ENCODE peak calls at places on chromosomes 6 and 20, in ten cellular contexts. I is CD8-positive, alpha-beta T cell; P is lower lobe of right lung; K is GM23248; L is stomach; A is tibial nerve; J is fibroblast of lung; O is GM12878; V is IMR-90; X is H9. T is an unnamed sample. For H3K9me3, the result is how much of the 10 kb centered on the place peaks cover.

GRCh38 chr6:127446356-127446755 is 12.8 kb downstream of the KIAA0408 start:
- DNase-seq in I (no peak), K (peak), J (peak), L (no peak), A (no peak), O (no peak), P (no peak), X (no peak), V (no peak), T (no peak)

GRCh38 chr6:155315516-155315871 is 1.2 kb upstream of the TFB1M start:
- DNase-seq in O (no peak), P (no peak), A (no peak), V (no peak), L (no peak), J (peak), I (no peak), X (no peak), K (peak), T (no peak)

GRCh38 chr6:2990179-2990931 is 9.3 kb upstream of the NQO2 start:
- DNase-seq in A (no peak), K (peak), X (no peak), I (peak), J (peak), P (peak), L (no peak), V (no peak), O (no peak), T (no peak)

GRCh38 chr6:28490191-28490890 is 25.3 kb downstream of the GPX6 start:
- DNase-seq in I (no peak), P (no peak), A (no peak), K (peak), V (peak), O (no peak), L (no peak), X (no peak), J (no peak), T (no peak)

GRCh38 chr6:72621243-72622093 is at the start of gene KCNQ5:
- DNase-seq in X (peak), V (no peak), K (peak), P (peak), I (peak), O (no peak), J (no peak), A (no peak), L (no peak), T (no peak)

GRCh38 chr6:81950877-81951276 is 198.4 kb upstream of the TENT5A start:
- DNase-seq in L (no peak), O (peak), J (peak), A (no peak), V (peak), X (no peak), K (peak), I (no peak), P (no peak), T (no peak)

GRCh38 chr6:87975561-87975960 is 72.1 kb upstream of the SPACA1 start:
- DNase-seq in V (no peak), L (no peak), J (no peak), K (no peak), P (no peak), A (no peak), I (no peak), X (no peak), O (no peak), T (no peak)

GRCh38 chr6:35733633-35734032 is 3.2 kb upstream of the ARMC12 start:
- DNase-seq in X (no peak), O (no peak), V (no peak), K (no peak), J (no peak), A (no peak), I (no peak), P (no peak), L (peak), T (no peak)

GRCh38 chr6:56046576-56046975 is 171.2 kb upstream of the BMP5 start:
- DNase-seq in I (no peak), L (peak), X (no peak), P (peak), J (peak), A (no peak), V (peak), K (peak), O (no peak), T (no peak)

GRCh38 chr6:3340891-3341290 is 82.1 kb downstream of the PSMG4 start:
- DNase-seq in X (no peak), V (peak), O (no peak), J (peak), A (no peak), I (no peak), K (peak), P (no peak), L (no peak), T (no peak)

DNA sequence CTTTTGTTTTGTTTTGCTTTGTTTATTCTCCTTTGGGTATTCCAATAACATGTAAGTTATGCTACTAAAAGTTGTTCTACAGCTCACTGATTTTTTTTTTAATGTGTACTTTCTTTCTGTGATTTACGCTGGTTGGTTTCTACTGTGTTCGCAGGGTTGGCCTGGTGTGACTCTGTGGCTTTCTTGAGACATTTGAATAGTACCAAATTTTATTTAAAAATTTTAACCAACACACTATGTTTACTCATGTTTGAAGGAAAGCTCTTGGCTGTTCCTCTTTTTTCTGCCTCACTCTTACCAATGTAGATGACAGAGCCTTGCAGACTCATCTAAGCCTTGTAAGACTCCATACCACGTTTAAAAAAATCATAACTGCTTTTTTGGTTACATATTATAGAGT is 1784.9 kb upstream of the DEFB115 start:
- DNase-seq in L (no peak), X (no peak), K (no peak), V (no peak), A (no peak), O (peak), P (no peak), I (no peak), J (no peak), T (no peak)
- H3K9me3 ChIP-seq in L (under half), X (under half), K (under half), V (under half), A (under half), O (under half), P (under half), I (under half), J (under half), T (under half)

GRCh38 chr6:97790926-97791590 is 508.0 kb upstream of the MMS22L start:
- DNase-seq in X (no peak), V (no peak), I (no peak), L (no peak), K (no peak), A (no peak), P (no peak), J (no peak), O (no peak), T (no peak)
- H3K9me3 ChIP-seq in X (half or more), V (under half), I (under half), L (under half), K (under half), A (under half), P (under half), J (under half), O (under half), T (under half)

DNA sequence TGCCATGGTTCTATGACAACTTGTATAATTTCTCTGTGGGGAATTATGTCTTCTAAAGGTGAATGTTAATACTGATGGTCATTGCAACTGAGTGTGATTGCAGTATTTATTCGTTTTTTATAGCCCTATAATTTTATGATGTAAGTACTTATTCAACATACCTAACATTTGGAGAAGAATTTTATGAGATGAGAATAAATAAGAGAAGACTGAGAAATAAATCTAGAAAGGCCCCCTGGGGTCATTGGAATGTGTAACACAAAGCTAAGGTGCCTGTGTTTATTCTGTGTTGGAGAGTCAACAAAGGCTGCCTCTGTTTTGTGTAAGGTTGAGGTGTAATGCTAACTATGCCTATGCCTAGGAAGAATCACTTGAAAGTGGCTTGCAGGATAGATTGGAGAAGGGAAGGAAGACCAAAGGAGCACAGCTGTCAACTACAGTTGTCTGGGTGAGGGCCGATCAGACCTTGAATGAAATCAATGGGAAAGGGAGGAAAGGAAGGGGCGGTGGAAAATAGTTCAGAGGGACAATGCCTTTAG is 1076.7 kb downstream of the KIF16B start:
- DNase-seq in I (no peak), L (no peak), J (no peak), K (no peak), V (no peak), P (no peak), O (no peak), X (no peak), A (no peak), T (no peak)
- H3K9me3 ChIP-seq in I (under half), L (under half), J (under half), K (under half), V (under half), P (under half), O (under half), X (under half), A (under half), T (under half)

GRCh38 chr20:57703013-57703412 is 6.8 kb downstream of the PMEPA1 start:
- DNase-seq in L (no peak), X (no peak), K (no peak), V (no peak), O (no peak), I (no peak), P (no peak), A (no peak), J (no peak), T (no peak)

GRCh38 chr20:57701090-57701489 is 8.7 kb downstream of the PMEPA1 start:
- DNase-seq in X (no peak), L (no peak), A (no peak), P (no peak), O (no peak), I (no peak), J (no peak), V (no peak), K (no peak), T (no peak)

GRCh38 chr20:57702521-57702920 is 7.3 kb downstream of the PMEPA1 start:
- DNase-seq in P (no peak), J (no peak), V (no peak), O (no peak), A (no peak), X (no peak), K (no peak), L (no peak), I (no peak), T (no peak)

GRCh38 chr20:57702091-57702490 is 7.7 kb downstream of the PMEPA1 start:
- DNase-seq in I (no peak), P (no peak), J (no peak), A (no peak), K (no peak), O (no peak), X (no peak), V (no peak), L (no peak), T (no peak)

DNA sequence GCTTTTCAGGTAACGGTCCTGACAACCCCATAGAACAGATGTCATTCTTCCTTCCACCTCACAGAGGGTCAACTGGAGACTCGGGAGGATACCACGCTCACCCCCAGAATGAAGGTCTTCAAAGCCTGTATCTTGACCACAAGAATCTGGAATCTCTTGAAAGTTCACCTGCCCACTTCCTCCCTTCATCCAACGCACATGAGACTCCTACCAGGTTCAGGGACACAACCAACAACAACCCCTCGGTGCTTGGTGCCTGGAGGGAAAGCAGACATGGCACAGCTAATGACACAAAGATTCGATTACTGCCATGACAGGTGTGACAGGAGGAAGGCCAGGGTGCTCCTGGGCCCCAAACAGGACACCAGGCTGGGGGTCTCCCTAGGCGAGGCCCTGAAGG is 8.2 kb downstream of the PMEPA1 start:
- DNase-seq in X (no peak), I (no peak), K (no peak), J (no peak), L (no peak), P (no peak), V (no peak), O (no peak), A (no peak), T (no peak)
- H3K9me3 ChIP-seq in X (under half), I (under half), K (under half), J (under half), L (under half), P (under half), V (under half), O (under half), A (under half), T (under half)

DNA sequence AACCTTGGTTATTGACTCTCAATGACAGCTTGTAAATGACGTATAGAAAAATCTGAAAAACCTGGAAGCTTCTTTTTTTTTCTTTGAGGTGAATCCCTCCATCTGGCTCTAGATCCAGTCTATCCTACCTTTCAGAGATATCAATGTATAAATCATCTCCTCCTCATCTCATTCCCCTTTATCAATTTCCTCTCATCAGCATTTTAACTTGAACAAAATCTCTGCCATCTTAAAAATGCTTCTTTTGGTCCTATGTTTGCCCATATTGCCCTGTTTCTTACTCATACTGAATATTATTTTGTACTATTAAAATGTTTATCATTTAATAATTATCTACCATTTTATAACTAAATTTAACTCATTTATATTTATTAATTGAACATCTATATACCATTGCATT is 306.7 kb upstream of the TSHZ2 start:
- DNase-seq in O (no peak), P (no peak), X (no peak), J (no peak), A (no peak), K (no peak), L (no peak), I (no peak), V (no peak), T (no peak)
- H3K9me3 ChIP-seq in O (under half), P (under half), X (under half), J (under half), A (under half), K (under half), L (under half), I (under half), V (under half), T (under half)

DNA sequence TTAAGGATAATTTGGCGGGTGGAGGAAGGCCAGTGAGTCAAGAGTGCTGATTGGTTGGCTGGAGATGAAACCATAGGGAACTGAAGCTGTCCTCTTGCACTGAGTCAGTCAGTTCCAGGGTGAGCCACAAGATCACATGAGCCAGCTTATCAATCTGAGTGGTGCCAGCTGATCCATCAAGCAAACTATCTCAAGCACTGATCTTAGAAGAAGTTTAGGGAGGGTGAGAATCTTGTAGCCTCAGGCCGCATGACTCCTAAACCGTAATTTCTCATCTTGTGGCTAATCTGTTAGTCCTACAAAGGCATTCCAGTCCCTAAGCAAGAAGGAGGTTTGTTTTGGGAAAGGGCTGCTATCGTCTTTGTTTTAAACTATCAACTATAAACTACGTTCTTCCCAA is 954.3 kb downstream of the KIF16B start:
- DNase-seq in V (no peak), J (no peak), K (no peak), A (no peak), I (no peak), P (no peak), O (no peak), L (no peak), X (no peak), T (no peak)
- H3K9me3 ChIP-seq in V (under half), J (under half), K (under half), A (under half), I (under half), P (under half), O (under half), L (under half), X (under half), T (under half)

DNA sequence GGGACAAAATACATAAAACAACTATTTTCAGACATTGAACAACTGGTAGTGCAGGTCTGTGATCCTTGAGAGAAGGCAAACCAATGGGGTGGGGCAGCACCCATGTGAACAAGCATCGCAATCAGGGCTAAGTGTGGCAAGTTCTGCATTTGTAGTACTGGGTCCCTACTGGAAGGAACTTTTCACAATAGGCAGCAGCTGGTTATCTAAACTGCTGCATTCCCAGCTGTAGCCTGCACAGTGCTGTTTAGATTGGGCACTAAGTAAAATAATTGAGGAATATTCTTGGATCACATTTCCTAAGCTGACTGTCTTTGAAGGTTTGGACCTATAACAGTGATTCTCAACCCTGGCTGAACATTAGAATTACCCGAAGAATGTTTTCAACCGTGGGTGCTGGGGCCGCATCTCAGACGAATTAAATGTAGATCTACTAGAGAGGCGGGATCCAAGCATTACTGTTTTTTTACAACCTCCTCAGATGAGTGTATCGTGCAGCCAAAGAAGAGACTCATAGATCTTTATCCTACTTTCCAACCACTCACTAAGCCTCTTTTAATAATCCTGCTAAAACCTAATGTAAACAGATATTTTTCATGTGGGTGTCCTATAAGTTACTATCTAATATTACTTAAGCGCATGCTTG is 12.4 kb upstream of the MAP3K4 start:
- DNase-seq in O (no peak), L (no peak), A (no peak), P (no peak), V (peak), J (peak), K (peak), X (no peak), I (no peak), T (no peak)
- H3K9me3 ChIP-seq in O (under half), L (under half), A (under half), P (under half), V (under half), J (under half), K (under half), X (under half), I (under half), T (under half)

DNA sequence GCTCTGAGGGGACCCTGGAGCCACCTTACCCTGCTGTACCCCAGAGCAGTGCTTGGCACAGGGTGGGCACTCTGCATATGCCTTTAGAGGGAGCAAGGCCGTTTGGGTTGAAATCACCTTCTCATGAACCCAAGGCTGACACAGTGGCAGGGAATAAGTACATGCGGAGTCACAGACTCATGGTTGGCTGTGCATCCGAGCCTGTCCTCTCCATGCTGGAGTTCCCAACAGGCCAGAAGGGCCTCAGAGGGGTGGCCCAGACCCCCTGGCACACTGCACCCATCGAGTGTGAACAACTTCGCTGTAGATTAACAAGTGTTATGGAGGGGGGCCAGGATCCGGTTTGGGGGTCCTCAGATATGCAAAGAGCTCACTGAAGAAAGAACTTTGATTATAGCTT is 21.0 kb upstream of the IRF4 start:
- DNase-seq in J (no peak), K (no peak), L (no peak), V (no peak), A (no peak), I (no peak), O (no peak), X (no peak), P (no peak), T (no peak)
- H3K9me3 ChIP-seq in J (under half), K (under half), L (under half), V (under half), A (under half), I (under half), O (under half), X (under half), P (under half), T (under half)